ENCODE peak calls at places on chromosomes 6 and 20, in seven cellular contexts. X is cardiac muscle cell; B is prostate gland; S is heart left ventricle; P is chondrocyte; E is activated CD4-positive, alpha-beta T cell treated with anti-CD3 and anti-CD28 coated beads for 36 hours; H is progenitor cell of endocrine pancreas. F is an unnamed sample.
A peak's percentile ranks its signal among the peaks of the same experiment; 100 is the strongest.

GRCh38 chr20:48983423-48984400 is 62.2 kb downstream of the ARFGEF2 start:
- DNase-seq in X (no peak), B (no peak), H (no peak), P (no peak), E (no peak), S (no peak), F (no peak)

GRCh38 chr6:83467620-83468036 is 36.8 kb upstream of the ME1 start:
- DNase-seq in S (peak; percentile 66), E (no peak), B (no peak), P (no peak), H (no peak), X (no peak), F (peak; percentile 20)

GRCh38 chr6:101522254-101522653 is 128.7 kb downstream of the GRIK2 start:
- DNase-seq in X (no peak), B (no peak), S (no peak), P (no peak), E (no peak), H (no peak), F (no peak)

GRCh38 chr6:17281497-17282481 is 628 bp downstream of the RBM24 start:
- DNase-seq in E (no peak), X (no peak), H (peak; percentile 25), P (peak; percentile 88), S (peak; percentile 56), B (no peak), F (no peak)

GRCh38 chr6:74075323-74075722 is 379.3 kb downstream of the CD109 start:
- DNase-seq in H (no peak), X (no peak), B (no peak), S (no peak), P (no peak), E (no peak), F (no peak)

GRCh38 chr6:30880563-30881252 is 3.6 kb upstream of the DDR1 start:
- DNase-seq in X (peak; percentile 44), H (no peak), E (no peak), P (no peak), S (no peak), B (no peak), F (no peak)

GRCh38 chr20:57072184-57072583 is 194.3 kb downstream of the BMP7 start:
- DNase-seq in P (no peak), X (no peak), B (no peak), H (no peak), E (no peak), S (no peak), F (no peak)

GRCh38 chr20:7078804-7079203 is 311.3 kb downstream of the BMP2 start:
- DNase-seq in H (no peak), E (no peak), S (no peak), X (no peak), P (no peak), B (no peak), F (no peak)

GRCh38 chr6:25350593-25350992 is 71.4 kb downstream of the CARMIL1 start:
- DNase-seq in E (no peak), S (no peak), P (no peak), H (no peak), X (no peak), B (no peak), F (no peak)

GRCh38 chr6:12605888-12606345 is 110.7 kb upstream of the PHACTR1 start:
- DNase-seq in P (no peak), B (peak; percentile 67), H (peak; percentile 28), E (peak; percentile 68), S (no peak), X (peak; percentile 76), F (no peak)